ENCODE peak calls at places on chromosomes 4 and X, in ten cellular contexts. One of them, this sample, is unnamed.
A peak's percentile ranks its signal among the peaks of the same experiment; 100 is the strongest.

GRCh38 chr4:82592639-82593038 is 30.9 kb upstream of the TMEM150C start:
- DNase-seq in Peyer's patch: no peak
- DNase-seq in HCT116: no peak
- DNase-seq in IMR-90: no peak
- DNase-seq in HepG2: no peak
- DNase-seq in pancreas: no peak
- DNase-seq in iPS DF 6.9: no peak
- DNase-seq in thoracic aorta: no peak
- DNase-seq in Karpas-422: no peak
- DNase-seq in ovary: no peak
- DNase-seq in this sample: no peak

GRCh38 chr4:48787031-48787430 is 7.0 kb upstream of the FRYL start:
- DNase-seq in Peyer's patch: no peak
- DNase-seq in HCT116: no peak
- DNase-seq in IMR-90: no peak
- DNase-seq in HepG2: no peak
- DNase-seq in pancreas: no peak
- DNase-seq in iPS DF 6.9: no peak
- DNase-seq in thoracic aorta: no peak
- DNase-seq in Karpas-422: no peak
- DNase-seq in ovary: no peak
- DNase-seq in this sample: no peak

GRCh38 chrX:153739754-153740486 is 15.3 kb downstream of the ABCD1 start:
- DNase-seq in Peyer's patch: peak; percentile 62
- DNase-seq in HCT116: no peak
- DNase-seq in IMR-90: no peak
- DNase-seq in HepG2: no peak
- DNase-seq in pancreas: no peak
- DNase-seq in iPS DF 6.9: no peak
- DNase-seq in thoracic aorta: no peak
- DNase-seq in Karpas-422: no peak
- DNase-seq in ovary: no peak
- DNase-seq in this sample: no peak

GRCh38 chr4:149884529-149885206 is 69.0 kb upstream of the IQCM start:
- DNase-seq in Peyer's patch: no peak
- DNase-seq in HCT116: no peak
- DNase-seq in IMR-90: no peak
- DNase-seq in HepG2: no peak
- DNase-seq in pancreas: no peak
- DNase-seq in iPS DF 6.9: no peak
- DNase-seq in thoracic aorta: no peak
- DNase-seq in Karpas-422: no peak
- DNase-seq in ovary: no peak
- DNase-seq in this sample: no peak

GRCh38 chrX:4570141-4570540 is 856.7 kb upstream of the PRKX start:
- DNase-seq in Peyer's patch: no peak
- DNase-seq in HCT116: no peak
- DNase-seq in IMR-90: no peak
- DNase-seq in HepG2: no peak
- DNase-seq in pancreas: peak; percentile 59
- DNase-seq in iPS DF 6.9: no peak
- DNase-seq in thoracic aorta: no peak
- DNase-seq in Karpas-422: no peak
- DNase-seq in ovary: no peak
- DNase-seq in this sample: no peak

GRCh38 chr4:83083925-83084475 is 30.5 kb downstream of the PLAC8 start:
- DNase-seq in Peyer's patch: peak; percentile 77
- DNase-seq in HCT116: no peak
- DNase-seq in IMR-90: no peak
- DNase-seq in HepG2: no peak
- DNase-seq in pancreas: no peak
- DNase-seq in iPS DF 6.9: no peak
- DNase-seq in thoracic aorta: no peak
- DNase-seq in Karpas-422: no peak
- DNase-seq in ovary: no peak
- DNase-seq in this sample: no peak

GRCh38 chr4:81421346-81422218 is 50.1 kb downstream of the RASGEF1B start:
- DNase-seq in Peyer's patch: peak; percentile 68
- DNase-seq in HCT116: no peak
- DNase-seq in IMR-90: peak; percentile 56
- DNase-seq in HepG2: no peak
- DNase-seq in pancreas: no peak
- DNase-seq in iPS DF 6.9: no peak
- DNase-seq in thoracic aorta: no peak
- DNase-seq in Karpas-422: no peak
- DNase-seq in ovary: no peak
- DNase-seq in this sample: no peak

GRCh38 chrX:11430266-11430665 is 137.1 kb downstream of the AMELX start:
- DNase-seq in Peyer's patch: no peak
- DNase-seq in HCT116: no peak
- DNase-seq in IMR-90: peak; percentile 23
- DNase-seq in HepG2: no peak
- DNase-seq in pancreas: no peak
- DNase-seq in iPS DF 6.9: no peak
- DNase-seq in thoracic aorta: no peak
- DNase-seq in Karpas-422: no peak
- DNase-seq in ovary: no peak
- DNase-seq in this sample: no peak

GRCh38 chrX:107773206-107773605 is 2.4 kb downstream of the TSC22D3 start:
- DNase-seq in Peyer's patch: no peak
- DNase-seq in HCT116: no peak
- DNase-seq in IMR-90: no peak
- DNase-seq in HepG2: no peak
- DNase-seq in pancreas: no peak
- DNase-seq in iPS DF 6.9: no peak
- DNase-seq in thoracic aorta: no peak
- DNase-seq in Karpas-422: no peak
- DNase-seq in ovary: no peak
- DNase-seq in this sample: no peak

DNA sequence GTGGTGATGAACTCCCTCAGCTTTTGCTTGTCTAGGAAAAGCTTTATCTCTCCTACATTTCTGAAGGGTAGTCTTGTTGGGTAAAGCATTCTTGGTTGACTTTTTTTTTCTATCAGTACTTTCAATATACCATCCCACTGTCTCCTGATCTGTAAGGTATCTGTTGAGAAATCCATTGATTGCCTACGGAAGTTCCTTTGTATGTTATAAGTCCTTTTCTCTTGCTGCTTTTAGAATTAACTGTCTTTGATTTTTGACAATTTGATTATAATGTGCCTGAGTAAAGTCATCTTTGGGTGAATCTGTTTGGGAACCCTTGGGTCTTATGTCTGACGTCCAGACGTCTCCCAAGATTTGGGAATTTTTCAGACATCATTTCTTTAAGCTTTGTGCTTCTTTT is 30.8 kb downstream of the SCLT1 start:
- DNase-seq in Peyer's patch: no peak
- DNase-seq in HCT116: no peak
- DNase-seq in IMR-90: no peak
- DNase-seq in HepG2: no peak
- DNase-seq in pancreas: no peak
- DNase-seq in iPS DF 6.9: no peak
- DNase-seq in thoracic aorta: no peak
- DNase-seq in Karpas-422: no peak
- DNase-seq in ovary: no peak
- DNase-seq in this sample: no peak
- H3K9me3 ChIP-seq in Peyer's patch: peaks cover 4% of the 10 kb centered on the region
- H3K9me3 ChIP-seq in HCT116: peaks cover 21% of the 10 kb centered on the region
- H3K9me3 ChIP-seq in IMR-90: peaks cover 26% of the 10 kb centered on the region
- H3K9me3 ChIP-seq in HepG2: peaks cover 62% of the 10 kb centered on the region
- H3K9me3 ChIP-seq in pancreas: no peaks in the 10 kb centered on the region
- H3K9me3 ChIP-seq in iPS DF 6.9: no peaks in the 10 kb centered on the region
- H3K9me3 ChIP-seq in thoracic aorta: peaks cover 53% of the 10 kb centered on the region
- H3K9me3 ChIP-seq in Karpas-422: peaks cover 55% of the 10 kb centered on the region
- H3K9me3 ChIP-seq in ovary: peaks cover 15% of the 10 kb centered on the region
- H3K9me3 ChIP-seq in this sample: peaks cover 44% of the 10 kb centered on the region

GRCh38 chr4:99033956-99034355 is 38.4 kb downstream of the METAP1 start:
- DNase-seq in Peyer's patch: no peak
- DNase-seq in HCT116: no peak
- DNase-seq in IMR-90: peak; percentile 19
- DNase-seq in HepG2: no peak
- DNase-seq in pancreas: no peak
- DNase-seq in iPS DF 6.9: no peak
- DNase-seq in thoracic aorta: no peak
- DNase-seq in Karpas-422: no peak
- DNase-seq in ovary: no peak
- DNase-seq in this sample: peak; percentile 32
- H3K36me3 ChIP-seq in Peyer's patch: no peaks in the 10 kb centered on the region
- H3K36me3 ChIP-seq in HCT116: no peaks in the 10 kb centered on the region
- H3K36me3 ChIP-seq in IMR-90: peaks cover 2% of the 10 kb centered on the region
- H3K36me3 ChIP-seq in HepG2: peaks cover 18% of the 10 kb centered on the region
- H3K36me3 ChIP-seq in pancreas: no peaks in the 10 kb centered on the region
- H3K36me3 ChIP-seq in iPS DF 6.9: no peaks in the 10 kb centered on the region
- H3K36me3 ChIP-seq in thoracic aorta: peaks cover 7% of the 10 kb centered on the region
- H3K36me3 ChIP-seq in Karpas-422: peaks cover 86% of the 10 kb centered on the region
- H3K36me3 ChIP-seq in ovary: no peaks in the 10 kb centered on the region
- H3K36me3 ChIP-seq in this sample: peaks cover 12% of the 10 kb centered on the region

DNA sequence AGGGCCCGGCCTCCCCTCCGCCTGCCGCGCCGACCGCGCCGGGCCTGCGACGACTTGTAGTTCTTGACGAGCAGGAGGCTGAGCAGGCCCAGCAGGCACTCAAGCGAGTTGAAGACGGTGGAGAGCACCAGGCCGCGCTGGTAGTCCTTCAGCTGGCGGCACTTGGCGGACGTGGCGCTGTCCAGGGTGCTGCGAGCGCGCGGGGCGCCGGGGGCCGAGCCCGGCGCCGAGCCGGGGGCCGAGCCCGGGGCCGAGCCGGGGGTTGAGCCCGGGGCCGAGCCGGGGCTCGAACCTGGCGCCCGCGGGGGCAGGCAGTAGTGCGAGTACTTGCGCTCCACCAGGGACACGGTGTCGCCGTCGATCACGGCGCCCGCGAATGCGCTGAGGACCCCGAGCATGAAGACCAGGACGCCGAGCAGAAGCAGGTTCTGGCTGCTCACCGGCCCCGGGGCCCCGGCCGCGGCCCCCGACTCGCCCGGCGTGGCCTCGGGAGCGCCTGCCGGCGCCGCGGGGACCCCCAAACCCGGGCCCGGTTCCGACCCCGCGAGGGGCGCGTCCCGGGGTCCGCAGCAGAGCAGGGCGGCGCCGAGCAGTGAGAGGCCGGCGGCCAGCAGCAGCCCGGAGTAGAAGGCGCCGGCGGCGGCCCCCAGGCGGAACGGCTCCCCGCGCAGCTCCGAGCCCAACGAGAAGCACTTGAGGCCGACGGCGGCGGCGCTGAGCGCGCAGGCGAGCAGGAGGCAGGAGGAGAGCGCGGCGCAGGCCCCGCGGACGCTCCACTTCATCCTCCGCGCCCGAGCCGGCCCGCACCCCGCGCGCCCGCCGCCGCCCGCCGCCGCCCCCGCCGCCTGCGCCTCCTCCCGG is 584 bp downstream of the TMEM271 start:
- DNase-seq in Peyer's patch: no peak
- DNase-seq in HCT116: no peak
- DNase-seq in IMR-90: peak; percentile 44
- DNase-seq in HepG2: no peak
- DNase-seq in pancreas: no peak
- DNase-seq in iPS DF 6.9: no peak
- DNase-seq in thoracic aorta: no peak
- DNase-seq in Karpas-422: no peak
- DNase-seq in ovary: no peak
- DNase-seq in this sample: peak; percentile 42
- H3K27me3 ChIP-seq in Peyer's patch: no peaks in the 10 kb centered on the region
- H3K27me3 ChIP-seq in HCT116: no peaks in the 10 kb centered on the region
- H3K27me3 ChIP-seq in IMR-90: peaks cover 58% of the 10 kb centered on the region
- H3K27me3 ChIP-seq in HepG2: peaks cover 62% of the 10 kb centered on the region
- H3K27me3 ChIP-seq in pancreas: peaks cover 7% of the 10 kb centered on the region
- H3K27me3 ChIP-seq in iPS DF 6.9: peaks cover 48% of the 10 kb centered on the region
- H3K27me3 ChIP-seq in thoracic aorta: peaks cover 3% of the 10 kb centered on the region
- H3K27me3 ChIP-seq in Karpas-422: no peaks in the 10 kb centered on the region
- H3K27me3 ChIP-seq in ovary: no peaks in the 10 kb centered on the region
- H3K27me3 ChIP-seq in this sample: peaks cover 63% of the 10 kb centered on the region

DNA sequence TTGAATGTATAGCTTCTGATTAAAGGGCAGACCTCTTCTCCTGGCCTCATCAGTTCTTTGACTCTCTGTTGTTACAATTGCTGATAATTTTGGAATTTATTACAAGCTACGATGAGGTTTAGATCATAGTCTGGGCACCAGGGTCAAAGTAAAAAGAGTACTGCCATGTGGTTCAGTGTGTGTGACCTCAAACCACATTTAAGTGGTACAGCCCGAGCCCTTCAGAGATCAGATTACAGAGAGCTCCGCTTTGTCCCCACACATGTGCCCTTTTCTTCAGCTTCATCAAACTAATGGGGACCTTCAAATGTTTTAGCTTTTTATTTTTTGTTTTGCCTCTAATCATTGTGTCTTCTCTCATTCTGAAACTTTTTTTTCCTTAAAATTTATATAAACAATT is 37.1 kb downstream of the SPANXN2 start:
- DNase-seq in Peyer's patch: no peak
- DNase-seq in HCT116: no peak
- DNase-seq in IMR-90: no peak
- DNase-seq in HepG2: no peak
- DNase-seq in pancreas: no peak
- DNase-seq in iPS DF 6.9: no peak
- DNase-seq in thoracic aorta: no peak
- DNase-seq in Karpas-422: no peak
- DNase-seq in ovary: no peak
- DNase-seq in this sample: no peak
- H3K9me3 ChIP-seq in Peyer's patch: no peaks in the 10 kb centered on the region
- H3K9me3 ChIP-seq in HCT116: no peaks in the 10 kb centered on the region
- H3K9me3 ChIP-seq in IMR-90: peaks cover 2% of the 10 kb centered on the region
- H3K9me3 ChIP-seq in HepG2: no peaks in the 10 kb centered on the region
- H3K9me3 ChIP-seq in pancreas: no peaks in the 10 kb centered on the region
- H3K9me3 ChIP-seq in iPS DF 6.9: no peaks in the 10 kb centered on the region
- H3K9me3 ChIP-seq in thoracic aorta: no peaks in the 10 kb centered on the region
- H3K9me3 ChIP-seq in Karpas-422: no peaks in the 10 kb centered on the region
- H3K9me3 ChIP-seq in ovary: no peaks in the 10 kb centered on the region
- H3K9me3 ChIP-seq in this sample: peaks cover 6% of the 10 kb centered on the region

DNA sequence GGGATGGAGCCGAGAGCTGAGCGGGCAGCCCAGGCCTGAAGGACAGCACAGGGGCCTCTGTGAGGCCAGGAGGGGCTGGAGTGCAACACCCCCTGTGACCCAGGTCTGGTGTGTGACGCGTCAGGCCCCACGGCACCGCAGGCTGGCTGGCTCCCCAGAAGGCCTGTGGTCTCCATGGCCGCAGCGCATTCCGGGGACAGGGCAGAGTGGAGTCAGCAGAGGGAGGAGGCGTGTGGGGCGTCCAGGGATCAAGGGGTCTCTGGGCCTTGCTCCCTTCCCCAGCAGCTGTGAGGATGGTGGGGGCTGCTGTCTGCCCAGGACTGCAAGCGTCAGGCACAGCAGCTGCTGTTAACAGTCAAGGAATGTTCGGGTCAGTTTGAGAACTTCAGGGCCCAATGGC is 18.1 kb downstream of the PCGF3 start:
- DNase-seq in Peyer's patch: no peak
- DNase-seq in HCT116: no peak
- DNase-seq in IMR-90: no peak
- DNase-seq in HepG2: no peak
- DNase-seq in pancreas: no peak
- DNase-seq in iPS DF 6.9: no peak
- DNase-seq in thoracic aorta: no peak
- DNase-seq in Karpas-422: no peak
- DNase-seq in ovary: peak; percentile 70
- DNase-seq in this sample: no peak
- H3K36me3 ChIP-seq in Peyer's patch: no peaks in the 10 kb centered on the region
- H3K36me3 ChIP-seq in HCT116: peaks cover 2% of the 10 kb centered on the region
- H3K36me3 ChIP-seq in IMR-90: peaks cover 22% of the 10 kb centered on the region
- H3K36me3 ChIP-seq in HepG2: peaks cover 6% of the 10 kb centered on the region
- H3K36me3 ChIP-seq in pancreas: peaks cover 3% of the 10 kb centered on the region
- H3K36me3 ChIP-seq in iPS DF 6.9: peaks cover 2% of the 10 kb centered on the region
- H3K36me3 ChIP-seq in thoracic aorta: peaks cover 5% of the 10 kb centered on the region
- H3K36me3 ChIP-seq in Karpas-422: no peaks in the 10 kb centered on the region
- H3K36me3 ChIP-seq in ovary: no peaks in the 10 kb centered on the region
- H3K36me3 ChIP-seq in this sample: peaks cover 10% of the 10 kb centered on the region